ENCODE peak calls at places on chromosome 12, in four cellular contexts. B is MV-4-11, Y is left cardiac atrium, A is GM12865. G is an unnamed sample.

GRCh38 chr12:50613463-50613862 is 108.7 kb downstream of the DIP2B start:
- DNase-seq in B (peak), Y (no peak), A (no peak), G (no peak)

GRCh38 chr12:11729008-11729407 is 79.5 kb downstream of the ETV6 start:
- DNase-seq in B (no peak), Y (no peak), A (peak), G (no peak)

GRCh38 chr12:94616217-94616729 is 34.1 kb downstream of the TMCC3 start:
- DNase-seq in B (no peak), Y (peak), A (no peak), G (no peak)

GRCh38 chr12:51591020-51591901 is at the start of gene SCN8A:
- DNase-seq in B (no peak), Y (peak), A (peak), G (peak)

GRCh38 chr12:127393896-127394295 is 873.1 kb upstream of the TMEM132C start:
- DNase-seq in B (no peak), Y (no peak), A (no peak), G (peak)

GRCh38 chr12:10031771-10032175 is 1.3 kb downstream of the CLEC9A start:
- DNase-seq in B (no peak), Y (no peak), A (no peak), G (peak)

GRCh38 chr12:106113446-106114083 is 25.2 kb downstream of the NUAK1 start:
- DNase-seq in B (no peak), Y (no peak), A (no peak), G (no peak)

GRCh38 chr12:109389146-109389545 is 41.4 kb downstream of the MYO1H start:
- DNase-seq in B (no peak), Y (no peak), A (peak), G (no peak)

GRCh38 chr12:67692966-67693365 is 44.4 kb downstream of the DYRK2 start:
- DNase-seq in B (no peak), Y (no peak), A (no peak), G (no peak)

GRCh38 chr12:7937867-7938506 is 2.0 kb upstream of the SLC2A3 start:
- DNase-seq in B (peak), Y (no peak), A (peak), G (no peak)

GRCh38 chr12:96398422-96399080 is 1.7 kb downstream of the CDK17 start:
- DNase-seq in B (no peak), Y (no peak), A (peak), G (no peak)

GRCh38 chr12:63079791-63080395 is 71.1 kb downstream of the AVPR1A start:
- DNase-seq in B (no peak), Y (no peak), A (no peak), G (no peak)

GRCh38 chr12:128938886-128939285 is 85.6 kb downstream of the GLT1D1 start:
- DNase-seq in B (no peak), Y (no peak), A (no peak), G (no peak)

GRCh38 chr12:78530065-78530765 is 334.4 kb upstream of the SYT1 start:
- DNase-seq in B (no peak), Y (no peak), A (no peak), G (no peak)

GRCh38 chr12:31011336-31011735 is 62.3 kb upstream of the DDX11 start:
- DNase-seq in B (no peak), Y (no peak), A (no peak), G (no peak)

GRCh38 chr12:131430158-131430772 is 280.6 kb upstream of the SFSWAP start:
- DNase-seq in B (no peak), Y (no peak), A (no peak), G (no peak)